ENCODE peak calls at places on chromosomes 5 and 9, in four cellular contexts. One of them, this sample, is unnamed.

GRCh38 chr5:113118765-113119164 is 142.2 kb downstream of the DCP2 start:
- DNase-seq in IMR-90: no peak
- DNase-seq in PC-9: no peak
- DNase-seq in heart right ventricle: no peak
- DNase-seq in this sample: no peak

GRCh38 chr5:128885649-128886255 is 79.5 kb upstream of the SLC27A6 start:
- DNase-seq in IMR-90: no peak
- DNase-seq in heart right ventricle: no peak
- DNase-seq in PC-9: no peak
- DNase-seq in this sample: no peak

GRCh38 chr5:36875051-36875788 is 1.3 kb upstream of the NIPBL start:
- DNase-seq in IMR-90: peak; percentile 39
- DNase-seq in heart right ventricle: peak; percentile 52
- DNase-seq in PC-9: peak; percentile 66
- DNase-seq in this sample: peak; percentile 43

GRCh38 chr9:135821116-135821515 is 86.2 kb downstream of the CAMSAP1 start:
- DNase-seq in IMR-90: no peak
- DNase-seq in heart right ventricle: no peak
- DNase-seq in PC-9: no peak
- DNase-seq in this sample: no peak

GRCh38 chr5:86878250-86878649 is 260.5 kb downstream of the COX7C start:
- DNase-seq in IMR-90: no peak
- DNase-seq in PC-9: no peak
- DNase-seq in heart right ventricle: no peak
- DNase-seq in this sample: no peak

GRCh38 chr5:149246906-149247305 is 24.8 kb upstream of the AFAP1L1 start:
- DNase-seq in PC-9: no peak
- DNase-seq in heart right ventricle: no peak
- DNase-seq in IMR-90: no peak
- DNase-seq in this sample: no peak

GRCh38 chr5:106454050-106454449 is 1216.7 kb downstream of the EFNA5 start:
- DNase-seq in PC-9: no peak
- DNase-seq in IMR-90: no peak
- DNase-seq in heart right ventricle: no peak
- DNase-seq in this sample: no peak

GRCh38 chr5:67476995-67477394 is 280.4 kb upstream of the CD180 start:
- DNase-seq in heart right ventricle: no peak
- DNase-seq in IMR-90: no peak
- DNase-seq in PC-9: no peak
- DNase-seq in this sample: no peak

GRCh38 chr5:157100140-157100679 is 8.6 kb downstream of the HAVCR2 start:
- DNase-seq in heart right ventricle: no peak
- DNase-seq in IMR-90: peak; percentile 61
- DNase-seq in PC-9: no peak
- DNase-seq in this sample: no peak

GRCh38 chr9:114230068-114230467 is 74.7 kb downstream of the COL27A1 start:
- DNase-seq in heart right ventricle: no peak
- DNase-seq in IMR-90: no peak
- DNase-seq in PC-9: no peak
- DNase-seq in this sample: no peak

GRCh38 chr9:4225291-4226119 is 74.4 kb downstream of the GLIS3 start:
- DNase-seq in IMR-90: peak; percentile 95
- DNase-seq in PC-9: no peak
- DNase-seq in heart right ventricle: no peak
- DNase-seq in this sample: no peak

GRCh38 chr5:142797420-142797819 is 27.2 kb downstream of the ARHGAP26 start:
- DNase-seq in IMR-90: no peak
- DNase-seq in heart right ventricle: no peak
- DNase-seq in PC-9: no peak
- DNase-seq in this sample: no peak

DNA sequence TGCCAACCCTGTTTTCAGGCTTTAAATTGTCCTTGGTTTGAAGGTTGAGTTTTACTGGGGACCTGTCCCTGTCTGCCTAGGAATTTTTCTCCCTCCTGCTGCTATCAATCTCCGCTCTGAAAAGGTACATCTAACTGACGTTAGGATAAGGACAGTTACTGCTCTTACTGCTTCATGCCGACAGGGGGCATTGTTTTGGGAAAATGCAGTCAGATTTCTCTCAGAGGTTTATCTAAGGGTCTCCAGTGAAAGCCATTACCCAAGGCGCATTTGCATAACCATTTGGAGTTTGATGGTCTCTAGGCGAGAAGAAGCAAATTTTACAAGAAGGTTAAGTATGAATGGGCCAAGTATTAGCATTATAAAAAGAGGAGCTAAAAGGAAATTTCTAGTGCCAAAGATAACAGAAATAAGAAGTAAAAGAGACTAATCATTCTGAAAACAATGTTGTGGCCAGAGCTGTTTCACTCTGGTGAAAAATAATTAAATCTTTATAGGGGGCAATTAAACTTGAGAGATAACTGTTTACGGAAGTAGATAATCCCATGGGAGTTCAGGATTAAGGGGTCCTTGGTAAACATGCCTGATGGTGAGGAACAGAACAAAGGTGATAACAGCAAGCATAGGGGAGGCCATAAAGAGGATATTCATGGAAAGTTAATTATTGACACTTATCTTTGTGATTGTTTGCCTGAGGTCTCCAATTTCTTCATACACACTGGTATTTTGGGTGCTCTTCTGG is 605.0 kb downstream of the MTRR start:
- DNase-seq in PC-9: no peak
- DNase-seq in IMR-90: no peak
- DNase-seq in heart right ventricle: no peak
- DNase-seq in this sample: no peak
- TF ChIP-seq CTCF in PC-9: peak; percentile 57
- TF ChIP-seq CTCF in IMR-90: no peak
- TF ChIP-seq CTCF in heart right ventricle: no peak
- TF ChIP-seq CTCF in this sample: no peak

GRCh38 chr5:32600057-32600622 is 14.8 kb downstream of the SUB1 start:
- DNase-seq in PC-9: no peak
- DNase-seq in IMR-90: peak; percentile 86
- DNase-seq in heart right ventricle: peak; percentile 11
- DNase-seq in this sample: no peak
- H3K27ac ChIP-seq in PC-9: no peak overlapping the region
- H3K27ac ChIP-seq in IMR-90: peak overlapping the region; percentile 15
- H3K27ac ChIP-seq in heart right ventricle: no peak overlapping the region
- H3K27ac ChIP-seq in this sample: no peak overlapping the region

DNA sequence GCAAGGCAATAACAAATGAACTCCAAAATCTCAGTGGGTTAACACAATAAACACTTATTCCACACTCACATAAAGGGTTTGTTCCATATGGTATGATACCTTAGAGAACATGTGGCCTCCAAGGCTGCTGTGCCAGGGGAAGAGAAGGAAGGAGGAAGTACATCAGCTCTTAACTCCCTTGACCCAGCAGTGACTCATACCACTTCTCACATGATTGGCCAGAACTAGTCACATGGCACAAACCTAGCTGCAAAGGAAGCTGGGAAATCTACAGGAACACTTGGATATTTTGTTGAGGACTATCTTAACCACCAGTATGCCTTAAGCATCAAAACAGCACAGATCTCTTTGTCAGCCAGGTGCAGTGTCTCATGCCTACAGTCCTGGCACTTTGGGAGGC is 99.3 kb downstream of the SLIT3 start:
- DNase-seq in IMR-90: no peak
- DNase-seq in PC-9: no peak
- DNase-seq in heart right ventricle: no peak
- DNase-seq in this sample: no peak
- H3K4me3 ChIP-seq in IMR-90: no peak overlapping the region
- H3K4me3 ChIP-seq in PC-9: no peak overlapping the region
- H3K4me3 ChIP-seq in heart right ventricle: no peak overlapping the region
- H3K4me3 ChIP-seq in this sample: no peak overlapping the region

GRCh38 chr5:140175367-140176027 is 509 bp downstream of the CYSTM1 start:
- DNase-seq in PC-9: peak; percentile 59
- DNase-seq in IMR-90: peak; percentile 56
- DNase-seq in heart right ventricle: peak; percentile 80
- DNase-seq in this sample: peak; percentile 64
- TF ChIP-seq CTCF in PC-9: peak; percentile 24
- TF ChIP-seq CTCF in IMR-90: peak; percentile 18
- TF ChIP-seq CTCF in heart right ventricle: no peak
- TF ChIP-seq CTCF in this sample: no peak